ENCODE peak calls at places on chromosomes 2 and 18, in six cellular contexts. H, Z, F, W, M and S are unnamed samples.

GRCh38 chr2:190887089-190887488 is 6.5 kb downstream of the GLS start:
- DNase-seq in H (peak; percentile 51), Z (no peak), F (no peak), W (no peak), M (peak; percentile 45), S (peak; percentile 31)

GRCh38 chr18:74778191-74778847 is 180.6 kb downstream of the ZNF407 start:
- DNase-seq in H (peak; percentile 58), Z (no peak), F (no peak), W (no peak), M (no peak), S (no peak)

GRCh38 chr18:48723016-48723415 is 184.2 kb downstream of the CTIF start:
- DNase-seq in H (no peak), Z (no peak), F (no peak), W (no peak), M (no peak), S (no peak)

GRCh38 chr2:20577495-20578235 is 73.2 kb downstream of the HS1BP3 start:
- DNase-seq in H (peak; percentile 99), Z (peak; percentile 90), F (no peak), W (peak; percentile 46), M (no peak), S (no peak)

GRCh38 chr18:37564796-37565137 is 831 bp downstream of the CELF4 start:
- DNase-seq in H (peak; percentile 40), Z (no peak), F (no peak), W (peak; percentile 69), M (no peak), S (no peak)

GRCh38 chr18:25876334-25876979 is 214.0 kb downstream of the SS18 start:
- DNase-seq in H (no peak), Z (peak; percentile 25), F (no peak), W (no peak), M (no peak), S (no peak)

GRCh38 chr2:123500346-123500745 is 524.7 kb upstream of the CNTNAP5 start:
- DNase-seq in H (peak; percentile 77), Z (no peak), F (no peak), W (no peak), M (no peak), S (no peak)

GRCh38 chr2:30511122-30512083 is 64.4 kb downstream of the LCLAT1 start:
- DNase-seq in H (peak; percentile 41), Z (no peak), F (no peak), W (no peak), M (no peak), S (no peak)

GRCh38 chr2:100902833-100903405 is 83.0 kb downstream of the NPAS2 start:
- DNase-seq in H (peak; percentile 85), Z (peak; percentile 82), F (no peak), W (no peak), M (no peak), S (no peak)

GRCh38 chr2:135825855-135826190 is 11.2 kb downstream of the LCT start:
- DNase-seq in H (no peak), Z (no peak), F (no peak), W (no peak), M (no peak), S (no peak)

GRCh38 chr2:24272907-24273306 is 87.4 kb downstream of the ITSN2 start:
- DNase-seq in H (no peak), Z (no peak), F (no peak), W (no peak), M (no peak), S (no peak)

GRCh38 chr2:126368778-126369177 is 287.2 kb upstream of the GYPC start:
- DNase-seq in H (peak; percentile 4), Z (no peak), F (peak; percentile 7), W (no peak), M (no peak), S (no peak)

GRCh38 chr2:216634317-216635148 is 1.3 kb downstream of the IGFBP2 start:
- DNase-seq in H (no peak), Z (no peak), F (no peak), W (no peak), M (no peak), S (no peak)

GRCh38 chr2:68121873-68122679 is 35.6 kb upstream of the PNO1 start:
- DNase-seq in H (peak; percentile 81), Z (peak; percentile 45), F (peak; percentile 76), W (peak; percentile 91), M (peak; percentile 40), S (peak; percentile 58)

GRCh38 chr2:23620841-23621341 is 235.9 kb downstream of the KLHL29 start:
- DNase-seq in H (no peak), Z (no peak), F (no peak), W (peak; percentile 39), M (no peak), S (no peak)

GRCh38 chr2:99675110-99675661 is 185.4 kb upstream of the REV1 start:
- DNase-seq in H (no peak), Z (no peak), F (no peak), W (no peak), M (no peak), S (no peak)

GRCh38 chr2:35846-36245 is 10.5 kb downstream of the FAM110C start:
- DNase-seq in H (peak; percentile 71), Z (no peak), F (no peak), W (peak; percentile 74), M (no peak), S (no peak)

GRCh38 chr2:106065268-106065982 is 128.7 kb downstream of the UXS1 start:
- DNase-seq in H (no peak), Z (no peak), F (no peak), W (no peak), M (no peak), S (no peak)

GRCh38 chr2:23055251-23055650 is 329.7 kb upstream of the KLHL29 start:
- DNase-seq in H (no peak), Z (no peak), F (no peak), W (no peak), M (no peak), S (no peak)

GRCh38 chr2:36653155-36653554 is 43.4 kb upstream of the VIT start:
- DNase-seq in H (no peak), Z (no peak), F (no peak), W (no peak), M (no peak), S (no peak)

GRCh38 chr2:74584088-74584645 is 29.6 kb downstream of the DOK1 start:
- DNase-seq in H (peak; percentile 45), Z (no peak), F (no peak), W (no peak), M (peak; percentile 57), S (peak; percentile 50)

GRCh38 chr18:10726198-10727068 is 200.6 kb downstream of the NAPG start:
- DNase-seq in H (peak; percentile 23), Z (no peak), F (no peak), W (no peak), M (no peak), S (no peak)

GRCh38 chr2:231461516-231461971 is 2.7 kb downstream of the NCL start:
- DNase-seq in H (no peak), Z (no peak), F (no peak), W (no peak), M (no peak), S (no peak)

GRCh38 chr2:210072922-210073509 is 70.6 kb downstream of the RPE start:
- DNase-seq in H (peak; percentile 54), Z (peak; percentile 10), F (peak; percentile 28), W (no peak), M (peak; percentile 3), S (peak; percentile 18)

GRCh38 chr2:64646007-64646880 is 7.5 kb downstream of the SERTAD2 start:
- DNase-seq in H (peak; percentile 81), Z (no peak), F (peak; percentile 82), W (peak; percentile 89), M (peak; percentile 69), S (no peak)

GRCh38 chr2:7634370-7634769 is 717.2 kb downstream of the RNF144A start:
- DNase-seq in H (no peak), Z (no peak), F (no peak), W (no peak), M (no peak), S (no peak)

GRCh38 chr18:58599106-58599505 is 29.8 kb downstream of the ALPK2 start:
- DNase-seq in H (peak; percentile 81), Z (peak; percentile 92), F (no peak), W (no peak), M (no peak), S (no peak)

GRCh38 chr2:120910956-120911951 is 175.6 kb downstream of the GLI2 start:
- DNase-seq in H (peak; percentile 57), Z (no peak), F (no peak), W (peak; percentile 34), M (no peak), S (no peak)

GRCh38 chr18:9792565-9793226 is 84.6 kb downstream of the RAB31 start:
- DNase-seq in H (no peak), Z (no peak), F (peak; percentile 77), W (no peak), M (no peak), S (peak; percentile 31)

GRCh38 chr2:67945976-67946375 is 116.8 kb downstream of the C1D start:
- DNase-seq in H (no peak), Z (no peak), F (no peak), W (no peak), M (no peak), S (no peak)

GRCh38 chr2:74048147-74048546 is 63.4 kb downstream of the TET3 start:
- DNase-seq in H (no peak), Z (no peak), F (no peak), W (no peak), M (no peak), S (no peak)

DNA sequence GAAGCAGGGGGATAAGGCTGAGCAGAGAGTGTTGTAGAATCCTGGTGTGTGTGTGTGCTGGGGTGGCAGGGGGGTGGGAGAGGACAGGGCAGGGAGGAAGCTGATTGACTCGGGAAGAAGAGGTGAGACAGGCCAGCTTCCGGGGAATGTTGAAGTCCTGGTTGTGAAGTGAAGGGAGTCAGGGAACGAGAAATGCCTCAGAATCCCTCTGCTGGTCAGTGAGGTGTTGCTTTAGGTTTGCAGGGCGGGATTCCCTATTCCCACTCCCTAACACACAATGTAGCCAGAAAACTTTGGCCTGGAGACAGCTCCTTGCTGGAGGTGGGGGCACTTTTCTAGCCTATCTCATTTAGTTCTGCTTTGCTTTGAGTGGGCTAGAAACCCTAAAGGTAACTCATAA is 265.1 kb downstream of the HAUS1 start:
- DNase-seq in H (no peak), Z (no peak), F (no peak), W (no peak), M (no peak), S (no peak)
- TF ChIP-seq CTCF in H (no peak), Z (no peak), F (no peak), W (no peak), M (no peak), S (no peak)

GRCh38 chr2:155151472-155151871 is 453.0 kb downstream of the KCNJ3 start:
- DNase-seq in H (no peak), Z (no peak), F (no peak), W (no peak), M (no peak), S (no peak)
- TF ChIP-seq CTCF in H (no peak), Z (no peak), F (no peak), W (no peak), M (peak; percentile 30), S (no peak)

GRCh38 chr2:170779304-170779703 is 9.1 kb downstream of the ERICH2 start:
- DNase-seq in H (no peak), Z (no peak), F (no peak), W (no peak), M (no peak), S (no peak)
- TF ChIP-seq CTCF in H (no peak), Z (no peak), F (no peak), W (no peak), M (no peak), S (no peak)

DNA sequence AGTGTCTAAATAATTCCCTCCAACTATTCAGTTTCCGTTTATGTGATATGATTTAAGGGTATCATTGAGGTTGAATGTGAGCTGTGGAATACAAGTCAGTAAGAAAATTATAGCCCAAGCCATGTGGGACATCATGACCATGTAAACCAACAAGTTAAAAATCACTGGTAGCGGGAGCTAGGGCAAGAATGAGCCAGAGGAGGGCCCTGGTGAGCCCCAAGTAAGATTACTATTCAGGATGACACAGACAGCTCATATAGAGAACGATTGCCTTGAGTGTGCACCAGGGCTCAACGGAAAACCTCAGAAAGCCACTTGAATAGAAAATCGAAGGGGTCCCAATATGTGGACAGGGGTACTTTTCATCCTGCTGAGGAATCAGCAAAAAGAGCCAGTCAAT is 87.8 kb upstream of the RBMS1 start:
- DNase-seq in H (no peak), Z (no peak), F (no peak), W (no peak), M (no peak), S (no peak)
- TF ChIP-seq CTCF in H (no peak), Z (no peak), F (no peak), W (no peak), M (peak; percentile 22), S (no peak)